ENCODE peak calls at places on chromosomes 7 and 10, in five cellular contexts. One of them, this sample, is unnamed.
A peak's percentile ranks its signal among the peaks of the same experiment; 100 is the strongest.

GRCh38 chr10:21372651-21373410 is 152.7 kb downstream of the SKIDA1 start:
- DNase-seq in breast epithelium: no peak
- DNase-seq in OCI-LY7: peak; percentile 27
- DNase-seq in adrenal gland: peak; percentile 67
- DNase-seq in aorta: peak; percentile 76
- DNase-seq in this sample: peak; percentile 25

GRCh38 chr7:153193144-153193595 is 433.6 kb downstream of the ACTR3B start:
- DNase-seq in OCI-LY7: peak; percentile 12
- DNase-seq in aorta: no peak
- DNase-seq in adrenal gland: no peak
- DNase-seq in breast epithelium: no peak
- DNase-seq in this sample: no peak

GRCh38 chr10:103854265-103854686 is 1.1 kb downstream of the SH3PXD2A start:
- DNase-seq in breast epithelium: no peak
- DNase-seq in OCI-LY7: no peak
- DNase-seq in adrenal gland: no peak
- DNase-seq in aorta: no peak
- DNase-seq in this sample: no peak

GRCh38 chr7:128790297-128791037 is 1.3 kb upstream of the CCDC136 start:
- DNase-seq in aorta: peak; percentile 56
- DNase-seq in adrenal gland: no peak
- DNase-seq in OCI-LY7: no peak
- DNase-seq in breast epithelium: no peak
- DNase-seq in this sample: no peak

GRCh38 chr10:88232029-88232895 is 350.9 kb downstream of the RNLS start:
- DNase-seq in breast epithelium: peak; percentile 43
- DNase-seq in OCI-LY7: no peak
- DNase-seq in aorta: peak; percentile 93
- DNase-seq in adrenal gland: peak; percentile 79
- DNase-seq in this sample: peak; percentile 89

GRCh38 chr10:103861501-103861900 is 6.1 kb upstream of the SH3PXD2A start:
- DNase-seq in OCI-LY7: no peak
- DNase-seq in breast epithelium: no peak
- DNase-seq in adrenal gland: no peak
- DNase-seq in aorta: no peak
- DNase-seq in this sample: no peak

GRCh38 chr7:54060643-54061042 is 481.5 kb upstream of the VSTM2A start:
- DNase-seq in OCI-LY7: no peak
- DNase-seq in aorta: no peak
- DNase-seq in adrenal gland: no peak
- DNase-seq in breast epithelium: no peak
- DNase-seq in this sample: no peak

GRCh38 chr7:4787541-4787940 is 12.1 kb downstream of the AP5Z1 start:
- DNase-seq in adrenal gland: no peak
- DNase-seq in aorta: no peak
- DNase-seq in breast epithelium: no peak
- DNase-seq in OCI-LY7: no peak
- DNase-seq in this sample: no peak

GRCh38 chr7:103009466-103010219 is 65.0 kb downstream of the FBXL13 start:
- DNase-seq in aorta: no peak
- DNase-seq in OCI-LY7: peak; percentile 75
- DNase-seq in adrenal gland: no peak
- DNase-seq in breast epithelium: no peak
- DNase-seq in this sample: no peak

GRCh38 chr10:31650010-31650409 is 278.6 kb downstream of the ARHGAP12 start:
- DNase-seq in OCI-LY7: no peak
- DNase-seq in breast epithelium: peak; percentile 47
- DNase-seq in aorta: peak; percentile 91
- DNase-seq in adrenal gland: peak; percentile 82
- DNase-seq in this sample: peak; percentile 82

GRCh38 chr7:28684729-28685211 is 272.5 kb downstream of the CREB5 start:
- DNase-seq in OCI-LY7: no peak
- DNase-seq in adrenal gland: no peak
- DNase-seq in aorta: no peak
- DNase-seq in breast epithelium: no peak
- DNase-seq in this sample: no peak

GRCh38 chr10:76432274-76433012 is 1001.0 kb downstream of the LRMDA start:
- DNase-seq in aorta: peak; percentile 65
- DNase-seq in OCI-LY7: no peak
- DNase-seq in breast epithelium: no peak
- DNase-seq in adrenal gland: peak; percentile 49
- DNase-seq in this sample: no peak

DNA sequence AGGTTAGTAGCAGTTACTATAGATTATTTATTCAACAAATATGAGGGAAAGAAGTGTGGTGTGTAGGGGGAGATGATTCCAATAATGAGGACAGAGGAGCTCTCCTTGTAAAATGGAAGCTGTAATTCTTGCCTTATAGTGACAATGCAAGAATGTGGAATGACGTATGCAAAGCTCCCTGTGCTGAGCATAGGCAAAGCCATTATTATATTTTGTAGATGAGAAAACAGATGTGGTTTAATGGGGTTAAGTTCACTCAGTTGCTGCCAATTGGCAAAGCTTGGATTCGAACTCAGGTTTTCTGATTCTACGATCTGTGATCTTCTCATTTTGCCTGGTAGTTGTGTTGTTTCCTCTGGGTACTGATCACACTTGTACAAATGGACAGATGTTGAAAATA is 153.3 kb downstream of the LSMEM1 start:
- DNase-seq in adrenal gland: no peak
- DNase-seq in aorta: no peak
- DNase-seq in OCI-LY7: no peak
- DNase-seq in breast epithelium: no peak
- DNase-seq in this sample: no peak
- H3K4me1 ChIP-seq in adrenal gland: no peaks in the 10 kb centered on the region
- H3K4me1 ChIP-seq in aorta: no peaks in the 10 kb centered on the region
- H3K4me1 ChIP-seq in OCI-LY7: no peaks in the 10 kb centered on the region
- H3K4me1 ChIP-seq in breast epithelium: no peaks in the 10 kb centered on the region
- H3K4me1 ChIP-seq in this sample: no peaks in the 10 kb centered on the region

DNA sequence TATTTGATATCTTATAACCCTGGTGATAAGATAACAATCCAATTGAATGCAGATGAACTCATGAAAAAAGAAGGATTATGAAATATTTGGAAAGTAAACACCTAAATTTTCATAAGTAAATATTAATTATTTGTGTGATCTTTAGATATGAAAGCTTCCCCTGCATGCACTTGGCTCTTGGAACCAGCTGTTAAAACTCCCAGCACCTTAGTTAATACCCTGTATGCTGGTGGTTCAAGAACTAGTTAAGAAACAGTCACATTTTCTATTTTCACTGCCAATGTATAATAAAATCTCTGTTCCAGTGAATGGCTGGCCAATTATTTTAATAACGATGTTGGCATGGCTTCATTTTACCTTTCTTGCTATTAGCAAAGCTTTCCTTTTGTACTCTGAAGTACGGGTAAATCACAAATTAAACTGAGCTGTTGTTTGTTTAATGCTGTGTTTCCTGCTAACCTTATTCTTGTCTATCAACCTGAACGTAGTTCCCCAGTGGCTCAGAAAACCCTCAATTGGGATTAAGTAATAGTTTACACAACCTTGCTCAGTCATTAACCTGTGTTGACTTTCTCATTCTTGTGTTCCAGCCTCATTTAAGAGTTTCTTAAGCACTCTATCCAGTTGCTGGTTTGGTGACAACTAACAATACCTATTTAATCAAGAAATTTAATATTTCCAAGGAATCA is 38.9 kb downstream of the MET start:
- DNase-seq in breast epithelium: no peak
- DNase-seq in OCI-LY7: no peak
- DNase-seq in adrenal gland: no peak
- DNase-seq in aorta: no peak
- DNase-seq in this sample: no peak
- H3K4me1 ChIP-seq in breast epithelium: peaks cover 4% of the 10 kb centered on the region
- H3K4me1 ChIP-seq in OCI-LY7: no peaks in the 10 kb centered on the region
- H3K4me1 ChIP-seq in adrenal gland: no peaks in the 10 kb centered on the region
- H3K4me1 ChIP-seq in aorta: no peaks in the 10 kb centered on the region
- H3K4me1 ChIP-seq in this sample: peaks cover 17% of the 10 kb centered on the region

GRCh38 chr10:80530816-80531215 is 6.9 kb upstream of the SH2D4B start:
- DNase-seq in breast epithelium: no peak
- DNase-seq in adrenal gland: no peak
- DNase-seq in aorta: no peak
- DNase-seq in OCI-LY7: no peak
- DNase-seq in this sample: no peak
- H3K4me1 ChIP-seq in breast epithelium: no peaks in the 10 kb centered on the region
- H3K4me1 ChIP-seq in adrenal gland: no peaks in the 10 kb centered on the region
- H3K4me1 ChIP-seq in aorta: no peaks in the 10 kb centered on the region
- H3K4me1 ChIP-seq in OCI-LY7: peaks cover 5% of the 10 kb centered on the region
- H3K4me1 ChIP-seq in this sample: peaks cover 43% of the 10 kb centered on the region

GRCh38 chr7:66190504-66190857 is 14.7 kb upstream of the TPST1 start:
- DNase-seq in aorta: no peak
- DNase-seq in adrenal gland: no peak
- DNase-seq in breast epithelium: no peak
- DNase-seq in OCI-LY7: no peak
- DNase-seq in this sample: no peak

GRCh38 chr7:66187894-66188293 is 17.2 kb upstream of the TPST1 start:
- DNase-seq in adrenal gland: peak; percentile 61
- DNase-seq in breast epithelium: no peak
- DNase-seq in aorta: peak; percentile 75
- DNase-seq in OCI-LY7: no peak
- DNase-seq in this sample: peak; percentile 28

GRCh38 chr7:66186991-66187390 is 18.1 kb upstream of the TPST1 start:
- DNase-seq in breast epithelium: no peak
- DNase-seq in aorta: no peak
- DNase-seq in OCI-LY7: no peak
- DNase-seq in adrenal gland: no peak
- DNase-seq in this sample: no peak

GRCh38 chr7:66189695-66190503 is 15.2 kb upstream of the TPST1 start:
- DNase-seq in OCI-LY7: no peak
- DNase-seq in aorta: no peak
- DNase-seq in breast epithelium: no peak
- DNase-seq in adrenal gland: peak; percentile 38
- DNase-seq in this sample: no peak

DNA sequence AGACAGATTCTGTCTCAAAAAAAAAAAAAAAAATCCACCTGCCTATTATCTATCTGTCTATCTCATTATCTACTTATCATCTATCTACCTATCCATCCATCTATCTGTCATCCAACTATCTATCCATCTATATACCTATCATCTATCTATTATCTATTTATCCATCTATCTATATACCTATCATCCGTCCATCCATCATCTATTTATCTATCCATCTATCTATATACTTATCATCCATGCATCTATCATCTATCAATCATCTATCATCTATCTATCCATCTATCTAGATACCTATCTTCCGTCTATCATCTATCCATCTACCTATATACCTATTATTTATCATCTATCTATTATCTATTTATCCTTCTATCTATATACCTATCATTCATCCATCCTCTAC is 16.5 kb upstream of the TPST1 start:
- DNase-seq in adrenal gland: no peak
- DNase-seq in breast epithelium: no peak
- DNase-seq in aorta: no peak
- DNase-seq in OCI-LY7: no peak
- DNase-seq in this sample: no peak
- H3K4me1 ChIP-seq in adrenal gland: peaks cover 3% of the 10 kb centered on the region
- H3K4me1 ChIP-seq in breast epithelium: no peaks in the 10 kb centered on the region
- H3K4me1 ChIP-seq in aorta: no peaks in the 10 kb centered on the region
- H3K4me1 ChIP-seq in OCI-LY7: no peaks in the 10 kb centered on the region
- H3K4me1 ChIP-seq in this sample: no peaks in the 10 kb centered on the region

DNA sequence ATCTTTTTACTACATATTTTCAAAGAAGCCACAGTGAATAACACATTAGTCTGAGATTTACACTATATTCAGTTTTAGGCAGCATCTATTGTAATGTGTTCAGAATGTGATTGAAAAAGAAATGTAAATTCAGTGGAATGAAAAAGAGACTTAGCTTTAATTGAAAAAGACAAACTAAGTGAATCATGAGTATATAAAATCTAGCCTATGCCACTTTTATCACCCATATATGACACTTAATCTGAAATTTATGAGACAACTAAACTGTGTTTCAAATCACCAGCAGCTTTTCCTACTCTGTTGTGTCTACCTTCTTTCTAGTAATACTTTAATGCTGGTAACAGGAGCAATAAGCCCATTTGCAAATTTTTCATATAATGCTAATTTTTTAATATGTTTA is 4.7 kb downstream of the SKAP2 start:
- DNase-seq in OCI-LY7: no peak
- DNase-seq in breast epithelium: no peak
- DNase-seq in aorta: no peak
- DNase-seq in adrenal gland: no peak
- DNase-seq in this sample: no peak
- H3K4me1 ChIP-seq in OCI-LY7: peaks cover 26% of the 10 kb centered on the region
- H3K4me1 ChIP-seq in breast epithelium: no peaks in the 10 kb centered on the region
- H3K4me1 ChIP-seq in aorta: no peaks in the 10 kb centered on the region
- H3K4me1 ChIP-seq in adrenal gland: peaks cover 38% of the 10 kb centered on the region
- H3K4me1 ChIP-seq in this sample: peaks cover 11% of the 10 kb centered on the region

DNA sequence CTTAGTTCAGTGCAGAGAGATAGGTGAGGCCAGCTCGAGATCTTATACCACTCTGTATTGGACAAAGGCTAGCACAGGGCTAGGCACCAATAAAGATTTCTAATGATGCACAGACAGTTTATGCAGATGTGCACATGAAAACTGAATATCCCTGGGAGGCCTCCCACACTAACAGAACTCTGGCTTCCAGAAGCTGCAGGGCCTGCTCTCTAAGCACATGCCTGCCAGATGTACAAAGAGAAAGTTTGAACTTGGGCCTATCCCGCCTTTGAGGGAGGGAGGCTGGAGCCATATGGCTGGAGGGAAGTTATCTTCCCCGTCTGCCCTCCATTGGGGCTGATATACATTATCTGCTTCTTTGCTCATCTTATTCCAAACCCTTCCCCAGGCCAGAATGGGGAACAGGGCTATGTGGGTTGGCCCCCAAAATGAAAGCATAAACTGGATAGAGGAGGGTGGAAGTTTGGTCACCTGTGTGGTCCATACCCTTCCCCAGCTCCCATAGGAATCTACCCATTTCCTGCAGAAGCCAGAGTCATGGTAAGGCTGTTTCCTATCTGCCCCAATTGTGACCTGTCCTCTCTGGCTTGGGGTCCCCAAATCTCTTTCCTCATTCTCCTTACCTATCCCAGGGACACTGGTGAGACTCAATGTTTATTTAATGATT is 3.8 kb downstream of the KAZALD1 start:
- DNase-seq in adrenal gland: no peak
- DNase-seq in breast epithelium: no peak
- DNase-seq in aorta: no peak
- DNase-seq in OCI-LY7: no peak
- DNase-seq in this sample: no peak
- H3K4me1 ChIP-seq in adrenal gland: peaks cover 39% of the 10 kb centered on the region
- H3K4me1 ChIP-seq in breast epithelium: peaks cover 11% of the 10 kb centered on the region
- H3K4me1 ChIP-seq in aorta: no peaks in the 10 kb centered on the region
- H3K4me1 ChIP-seq in OCI-LY7: peaks cover 67% of the 10 kb centered on the region
- H3K4me1 ChIP-seq in this sample: peaks cover 73% of the 10 kb centered on the region

GRCh38 chr10:109893371-109893770 is 29.9 kb downstream of the XPNPEP1 start:
- DNase-seq in OCI-LY7: no peak
- DNase-seq in breast epithelium: no peak
- DNase-seq in aorta: no peak
- DNase-seq in adrenal gland: no peak
- DNase-seq in this sample: no peak

GRCh38 chr10:109892087-109892486 is 31.2 kb downstream of the XPNPEP1 start:
- DNase-seq in adrenal gland: no peak
- DNase-seq in breast epithelium: no peak
- DNase-seq in OCI-LY7: no peak
- DNase-seq in aorta: no peak
- DNase-seq in this sample: no peak

GRCh38 chr10:109892885-109893284 is 30.4 kb downstream of the XPNPEP1 start:
- DNase-seq in breast epithelium: peak; percentile 50
- DNase-seq in aorta: no peak
- DNase-seq in adrenal gland: peak; percentile 83
- DNase-seq in OCI-LY7: no peak
- DNase-seq in this sample: no peak

GRCh38 chr10:109889867-109890266 is 33.4 kb downstream of the XPNPEP1 start:
- DNase-seq in OCI-LY7: no peak
- DNase-seq in breast epithelium: no peak
- DNase-seq in aorta: no peak
- DNase-seq in adrenal gland: no peak
- DNase-seq in this sample: no peak

GRCh38 chr10:109891105-109891504 is 32.2 kb downstream of the XPNPEP1 start:
- DNase-seq in breast epithelium: no peak
- DNase-seq in aorta: no peak
- DNase-seq in adrenal gland: no peak
- DNase-seq in OCI-LY7: no peak
- DNase-seq in this sample: no peak
- H3K4me1 ChIP-seq in breast epithelium: peaks cover 17% of the 10 kb centered on the region
- H3K4me1 ChIP-seq in aorta: peaks cover 15% of the 10 kb centered on the region
- H3K4me1 ChIP-seq in adrenal gland: peaks cover 46% of the 10 kb centered on the region
- H3K4me1 ChIP-seq in OCI-LY7: no peaks in the 10 kb centered on the region
- H3K4me1 ChIP-seq in this sample: peaks cover 82% of the 10 kb centered on the region